ENCODE peak calls at places on chromosomes 12 and 14, in six cellular contexts. G is body of pancreas, A is AG09319, M is AG04450, C is sigmoid colon, H is endothelial cell. J is an unnamed sample.

GRCh38 chr12:107223816-107224215 is 130.5 kb upstream of the CRY1 start:
- DNase-seq in G (no peak), A (no peak), M (no peak), C (no peak), H (no peak), J (no peak)

GRCh38 chr14:35688427-35688826 is 120.7 kb downstream of the RALGAPA1 start:
- DNase-seq in G (no peak), A (no peak), M (no peak), C (no peak), H (no peak), J (no peak)

GRCh38 chr12:131355688-131356245 is 355.1 kb upstream of the SFSWAP start:
- DNase-seq in G (no peak), A (no peak), M (no peak), C (no peak), H (no peak), J (no peak)

GRCh38 chr12:109737111-109737510 is 23.5 kb downstream of the FAM222A start:
- DNase-seq in G (peak; percentile 11), A (no peak), M (no peak), C (peak; percentile 40), H (no peak), J (no peak)

GRCh38 chr12:51183816-51184215 is 10.9 kb upstream of the TFCP2 start:
- DNase-seq in G (peak; percentile 90), A (no peak), M (no peak), C (peak; percentile 53), H (no peak), J (peak; percentile 79)

GRCh38 chr14:54225457-54225856 is 171.3 kb upstream of the CDKN3 start:
- DNase-seq in G (no peak), A (no peak), M (no peak), C (no peak), H (no peak), J (no peak)

GRCh38 chr12:40903040-40903439 is 210.8 kb downstream of the CNTN1 start:
- DNase-seq in G (no peak), A (no peak), M (no peak), C (no peak), H (peak; percentile 40), J (no peak)

GRCh38 chr12:27931390-27931789 is 41.1 kb downstream of the PTHLH start:
- DNase-seq in G (no peak), A (no peak), M (no peak), C (no peak), H (no peak), J (no peak)

GRCh38 chr12:49982246-49983229 is 9.8 kb downstream of the AQP6 start:
- DNase-seq in G (no peak), A (no peak), M (no peak), C (no peak), H (no peak), J (no peak)

GRCh38 chr14:55838529-55839052 is 258.6 kb downstream of the KTN1 start:
- DNase-seq in G (no peak), A (no peak), M (peak; percentile 53), C (no peak), H (no peak), J (no peak)

GRCh38 chr12:39427360-39427808 is 15.5 kb downstream of the KIF21A start:
- DNase-seq in G (no peak), A (no peak), M (no peak), C (no peak), H (no peak), J (no peak)

GRCh38 chr12:75661927-75662326 is 150.5 kb upstream of the KRR1 start:
- DNase-seq in G (no peak), A (no peak), M (no peak), C (no peak), H (no peak), J (no peak)

GRCh38 chr12:88153959-88154358 is 11.9 kb downstream of the TMTC3 start:
- DNase-seq in G (no peak), A (peak; percentile 28), M (peak; percentile 20), C (no peak), H (no peak), J (no peak)

DNA sequence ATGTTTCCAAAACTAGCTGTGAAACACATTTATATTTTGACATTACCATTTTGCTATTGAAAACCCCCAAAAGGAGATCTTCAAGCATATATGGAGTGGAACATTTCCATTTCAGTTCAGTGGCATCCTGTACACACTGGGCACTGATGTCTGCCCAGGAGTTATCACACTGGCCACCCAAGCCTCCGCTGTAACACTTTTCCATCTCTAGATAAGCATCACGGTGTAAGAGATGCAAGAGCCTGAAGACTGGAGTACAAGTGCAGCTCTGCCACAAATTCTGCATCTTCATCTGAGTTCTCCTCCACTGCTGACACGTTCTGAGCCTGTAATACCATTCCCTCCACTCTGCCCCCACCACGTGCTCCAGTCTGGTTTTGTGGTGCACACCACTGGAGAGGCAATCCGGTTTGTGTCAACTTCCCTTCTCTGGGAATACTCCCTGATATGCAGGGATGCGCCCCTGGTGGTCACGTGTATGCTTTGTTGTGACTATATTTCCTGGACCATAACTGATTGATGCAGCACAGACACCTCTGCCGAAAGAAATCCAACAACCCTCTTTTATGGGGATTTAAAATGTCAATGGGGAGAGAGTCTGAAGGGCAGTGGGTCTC is 12.7 kb downstream of the SPTLC2 start:
- DNase-seq in G (no peak), A (no peak), M (no peak), C (no peak), H (no peak), J (no peak)
- TF ChIP-seq CTCF in G (no peak), A (peak; percentile 28), M (peak; percentile 25), C (no peak), H (no peak), J (peak; percentile 29)

GRCh38 chr14:91354979-91355685 is 62.5 kb downstream of the CCDC88C start:
- DNase-seq in G (no peak), A (no peak), M (no peak), C (no peak), H (peak; percentile 71), J (no peak)
- TF ChIP-seq CTCF in G (no peak), A (no peak), M (no peak), C (no peak), H (peak; percentile 69), J (peak; percentile 41)

DNA sequence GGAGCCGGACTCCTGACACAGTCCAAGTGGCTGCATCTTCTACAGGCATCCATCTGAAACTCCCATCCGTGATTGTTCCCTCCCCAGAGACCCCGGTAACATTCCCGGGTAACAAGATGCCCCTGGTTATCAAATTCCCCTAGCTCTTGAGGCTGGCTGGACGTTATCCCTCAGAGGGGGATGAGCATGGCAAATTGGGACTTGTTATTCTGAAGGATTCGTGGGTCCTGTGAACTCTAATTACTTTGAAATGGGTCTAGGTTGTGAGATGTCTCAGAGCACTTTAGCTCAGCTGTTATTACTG is 642 bp upstream of the PAN2 start:
- DNase-seq in G (no peak), A (no peak), M (no peak), C (no peak), H (peak; percentile 9), J (no peak)
- TF ChIP-seq CTCF in G (no peak), A (no peak), M (no peak), C (peak; percentile 3), H (no peak), J (no peak)

DNA sequence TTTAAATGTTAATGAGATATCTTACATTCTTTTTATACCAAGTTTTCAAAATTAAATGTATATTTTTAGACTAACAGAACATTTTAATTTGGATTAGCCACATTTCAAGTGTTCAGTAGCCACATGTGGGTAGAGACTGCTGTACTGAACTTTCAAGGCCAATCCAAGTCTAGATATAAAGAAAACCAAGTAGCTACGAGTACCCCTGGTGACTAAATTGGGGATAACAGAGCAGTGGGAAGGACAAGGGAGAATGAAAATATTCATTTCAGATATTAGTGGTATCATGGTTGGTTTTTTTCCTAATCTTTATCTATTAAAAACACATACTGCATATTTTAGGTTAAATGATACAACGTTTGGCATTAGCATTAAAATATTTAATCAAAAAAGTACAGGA is 69.4 kb upstream of the RHOJ start:
- DNase-seq in G (no peak), A (no peak), M (no peak), C (no peak), H (no peak), J (peak; percentile 9)
- TF ChIP-seq CTCF in G (no peak), A (no peak), M (peak; percentile 68), C (no peak), H (peak; percentile 46), J (peak; percentile 69)

GRCh38 chr14:23566782-23567185 is 807 bp downstream of the AP1G2 start:
- DNase-seq in G (peak; percentile 86), A (no peak), M (no peak), C (no peak), H (no peak), J (no peak)
- TF ChIP-seq CTCF in G (no peak), A (peak; percentile 16), M (peak; percentile 18), C (no peak), H (no peak), J (peak; percentile 35)

DNA sequence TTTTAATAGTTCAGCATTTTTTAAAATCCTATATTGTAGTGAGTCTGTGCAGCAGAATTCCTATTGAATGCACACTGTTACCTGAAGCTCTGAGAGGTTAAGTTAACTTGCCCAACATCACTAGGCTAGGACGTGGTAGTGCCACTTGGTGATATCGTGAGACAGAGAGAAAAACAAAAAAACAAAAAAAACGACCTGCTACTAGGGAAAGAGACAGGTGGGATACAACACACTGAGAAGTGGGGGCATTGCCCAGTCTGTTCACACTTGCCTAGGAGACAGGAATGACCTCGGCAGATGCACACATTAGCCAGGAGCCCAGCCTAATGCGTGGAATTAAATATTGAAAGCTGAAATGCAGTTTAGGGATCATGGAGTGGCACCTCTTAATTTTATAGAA is 129.7 kb upstream of the CCND2 start:
- DNase-seq in G (no peak), A (no peak), M (no peak), C (no peak), H (no peak), J (no peak)
- TF ChIP-seq CTCF in G (no peak), A (no peak), M (no peak), C (no peak), H (no peak), J (no peak)

GRCh38 chr12:122981587-122982493 is 1.4 kb downstream of the ARL6IP4 start:
- DNase-seq in G (peak; percentile 11), A (no peak), M (no peak), C (no peak), H (no peak), J (no peak)

GRCh38 chr12:122982494-122982850 is 2.0 kb downstream of the ARL6IP4 start:
- DNase-seq in G (peak; percentile 11), A (no peak), M (no peak), C (no peak), H (no peak), J (no peak)

GRCh38 chr12:122980192-122981035 is at the start of gene ARL6IP4:
- DNase-seq in G (peak; percentile 63), A (no peak), M (no peak), C (no peak), H (peak; percentile 69), J (no peak)

GRCh38 chr12:122979908-122980191 is 631 bp upstream of the ARL6IP4 start:
- DNase-seq in G (no peak), A (no peak), M (no peak), C (no peak), H (no peak), J (no peak)

DNA sequence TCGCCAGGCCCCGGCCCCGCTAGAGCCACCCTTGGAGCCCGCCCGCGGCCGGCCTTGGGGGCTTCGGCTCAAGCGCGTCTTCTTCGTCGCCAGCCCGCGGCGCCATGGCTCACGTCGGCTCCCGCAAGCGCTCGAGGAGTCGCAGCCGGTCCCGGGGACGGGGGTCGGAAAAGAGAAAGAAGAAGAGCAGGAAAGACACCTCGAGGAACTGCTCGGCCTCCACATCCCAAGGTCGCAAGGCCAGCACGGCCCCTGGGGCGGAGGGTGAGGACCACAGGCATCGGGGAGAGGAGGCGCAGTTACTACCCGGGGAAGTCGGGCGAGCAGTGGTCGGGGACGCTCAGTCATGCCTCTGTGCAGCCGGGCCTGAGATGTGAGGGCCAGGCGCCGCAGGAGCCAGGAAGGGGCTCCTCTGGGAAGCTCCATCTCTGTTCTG is 573 bp downstream of the ARL6IP4 start:
- DNase-seq in G (no peak), A (no peak), M (no peak), C (no peak), H (peak; percentile 32), J (no peak)
- TF ChIP-seq CTCF in G (no peak), A (no peak), M (no peak), C (no peak), H (no peak), J (no peak)